ENCODE peak calls at places on chromosomes 12 and 14, in six cellular contexts. B is effector memory CD8-positive, alpha-beta T cell; Q is SW480; T is tibial nerve; Z is lung microvascular endothelial cell; G is SK-MEL-5. E is an unnamed sample.

GRCh38 chr14:105486333-105486973 is at the start of gene CRIP1:
- DNase-seq in G (no peak), Z (no peak), B (no peak), T (no peak), Q (no peak), E (no peak)

GRCh38 chr12:7959278-7960063 is 23.5 kb upstream of the SLC2A3 start:
- DNase-seq in G (peak; percentile 53), T (peak; percentile 10), B (peak; percentile 44), Q (peak; percentile 93), Z (peak; percentile 16), E (no peak)

GRCh38 chr12:67388331-67389163 is 119.4 kb downstream of the CAND1 start:
- DNase-seq in Z (no peak), G (peak; percentile 33), T (no peak), B (no peak), Q (peak; percentile 16), E (no peak)

GRCh38 chr12:126998747-126999285 is 1268.2 kb upstream of the TMEM132C start:
- DNase-seq in T (no peak), G (no peak), Z (no peak), Q (no peak), B (no peak), E (peak; percentile 2)

GRCh38 chr14:105030194-105030593 is 9.3 kb upstream of the CDCA4 start:
- DNase-seq in B (no peak), T (no peak), Q (no peak), G (no peak), Z (no peak), E (no peak)

GRCh38 chr12:51913071-51914033 is 6.0 kb downstream of the ACVRL1 start:
- DNase-seq in Z (peak; percentile 65), T (no peak), B (no peak), G (no peak), Q (no peak), E (no peak)

GRCh38 chr14:99737956-99738667 is 54.0 kb downstream of the CYP46A1 start:
- DNase-seq in Q (no peak), B (no peak), G (no peak), Z (peak; percentile 37), T (no peak), E (no peak)

GRCh38 chr14:106062502-106063272 is 536.3 kb downstream of the TMEM121 start:
- DNase-seq in G (no peak), Q (no peak), T (no peak), B (no peak), Z (peak; percentile 0), E (no peak)

GRCh38 chr14:53792909-53793308 is 163.7 kb downstream of the BMP4 start:
- DNase-seq in Z (no peak), G (no peak), B (no peak), Q (no peak), T (no peak), E (no peak)

GRCh38 chr12:61667676-61668075 is 592.5 kb upstream of the USP15 start:
- DNase-seq in Q (no peak), Z (no peak), B (no peak), T (no peak), G (no peak), E (no peak)

GRCh38 chr12:49974231-49974675 is 1.5 kb downstream of the AQP6 start:
- DNase-seq in G (peak; percentile 77), B (no peak), T (peak; percentile 51), Z (peak; percentile 87), Q (peak; percentile 17), E (peak; percentile 39)

GRCh38 chr14:20857630-20858261 is 33.4 kb upstream of the RNASE3 start:
- DNase-seq in Q (peak; percentile 23), B (peak; percentile 70), G (peak; percentile 71), T (peak; percentile 78), Z (peak; percentile 51), E (peak; percentile 67)

GRCh38 chr14:42624980-42625761 is 1018.5 kb downstream of the LRFN5 start:
- DNase-seq in Z (no peak), G (no peak), Q (no peak), T (no peak), B (no peak), E (no peak)

GRCh38 chr14:50045039-50045711 is 71.2 kb downstream of the VCPKMT start:
- DNase-seq in T (peak; percentile 67), G (no peak), B (peak; percentile 63), Z (peak; percentile 75), Q (peak; percentile 58), E (peak; percentile 63)

GRCh38 chr12:15862840-15863239 is 19.3 kb upstream of the STRAP start:
- DNase-seq in T (no peak), Q (no peak), B (no peak), Z (no peak), G (no peak), E (no peak)